ENCODE peak calls at places on chromosomes 3 and 15, in ten cellular contexts. H is fibroblast of the aortic adventitia; J is mammary epithelial cell; C is cardiac fibroblast; W is bronchial epithelial cell; L is HFFc6; O is CD8-positive, alpha-beta T cell; F is cardiac muscle cell; E is progenitor cell of endocrine pancreas; X is brain microvascular endothelial cell. R is an unnamed sample.
A peak's percentile ranks its signal among the peaks of the same experiment; 100 is the strongest.

GRCh38 chr15:101664303-101664913 is 12.2 kb upstream of the TM2D3 start:
- DNase-seq in X (no peak), C (no peak), O (no peak), L (no peak), H (no peak), J (no peak), F (no peak), W (no peak), E (no peak), R (peak; percentile 20)

GRCh38 chr3:149898771-149899170 is 71.9 kb downstream of the PFN2 start:
- DNase-seq in H (peak; percentile 81), O (no peak), L (peak; percentile 74), F (peak; percentile 84), E (no peak), W (peak; percentile 12), J (no peak), X (peak; percentile 86), C (peak; percentile 80), R (peak; percentile 26)

GRCh38 chr3:10835406-10835805 is 19.4 kb downstream of the SLC6A11 start:
- DNase-seq in X (no peak), F (no peak), H (no peak), W (no peak), E (no peak), L (no peak), C (no peak), O (no peak), J (no peak), R (no peak)

GRCh38 chr3:20225769-20226168 is 39.8 kb upstream of the SGO1 start:
- DNase-seq in F (peak; percentile 55), O (no peak), X (peak; percentile 28), J (peak; percentile 26), C (peak; percentile 52), H (peak; percentile 51), W (peak; percentile 40), L (peak; percentile 57), E (no peak), R (peak; percentile 39)

GRCh38 chr3:141275032-141275422 is 43.4 kb downstream of the PXYLP1 start:
- DNase-seq in J (peak; percentile 91), L (peak; percentile 72), E (no peak), H (peak; percentile 14), C (peak; percentile 72), W (peak; percentile 93), O (no peak), X (peak; percentile 93), F (peak; percentile 16), R (no peak)

GRCh38 chr3:103167850-103168249 is 733.0 kb downstream of the ZPLD1 start:
- DNase-seq in C (no peak), W (no peak), X (no peak), L (no peak), H (no peak), E (no peak), O (no peak), F (no peak), J (no peak), R (no peak)

GRCh38 chr3:13069495-13069894 is 3.7 kb downstream of the IQSEC1 start:
- DNase-seq in F (no peak), L (no peak), E (no peak), C (no peak), J (no peak), H (no peak), W (no peak), X (no peak), O (peak; percentile 35), R (no peak)

GRCh38 chr3:79314547-79314946 is 453.3 kb downstream of the ROBO1 start:
- DNase-seq in C (no peak), J (no peak), H (no peak), L (no peak), F (no peak), W (peak; percentile 68), E (no peak), X (no peak), O (no peak), R (no peak)

GRCh38 chr3:30989266-30989799 is 94.9 kb upstream of the GADL1 start:
- DNase-seq in C (no peak), X (no peak), O (no peak), F (no peak), H (no peak), L (no peak), E (no peak), J (no peak), W (no peak), R (no peak)

GRCh38 chr15:55846108-55846707 is 103.3 kb upstream of the PRTG start:
- DNase-seq in W (peak; percentile 72), X (peak; percentile 83), C (peak; percentile 90), O (peak; percentile 15), L (peak; percentile 83), H (peak; percentile 84), J (peak; percentile 65), E (peak; percentile 39), F (peak; percentile 88), R (peak; percentile 81)

GRCh38 chr3:39982665-39983357 is 173.4 kb downstream of the MYRIP start:
- DNase-seq in C (no peak), E (no peak), X (no peak), L (no peak), J (no peak), O (no peak), H (no peak), W (no peak), F (no peak), R (no peak)

GRCh38 chr3:170751894-170752283 is 118.1 kb downstream of the RPL22L1 start:
- DNase-seq in J (no peak), F (no peak), W (peak; percentile 50), H (no peak), O (no peak), E (no peak), X (no peak), C (no peak), L (peak; percentile 38), R (no peak)

GRCh38 chr3:66076861-66077495 is 38.3 kb upstream of the MAGI1 start:
- DNase-seq in H (peak; percentile 79), X (no peak), C (no peak), L (peak; percentile 63), O (no peak), F (no peak), E (no peak), W (no peak), J (no peak), R (no peak)

GRCh38 chr3:6125520-6125919 is 735.4 kb upstream of the GRM7 start:
- DNase-seq in L (no peak), E (no peak), H (no peak), X (no peak), F (no peak), W (no peak), J (no peak), C (no peak), O (no peak), R (no peak)

GRCh38 chr3:193207290-193207689 is 33.7 kb upstream of the PLAAT1 start:
- DNase-seq in O (no peak), E (no peak), X (no peak), C (no peak), J (no peak), L (no peak), F (no peak), H (no peak), W (peak; percentile 22), R (no peak)

DNA sequence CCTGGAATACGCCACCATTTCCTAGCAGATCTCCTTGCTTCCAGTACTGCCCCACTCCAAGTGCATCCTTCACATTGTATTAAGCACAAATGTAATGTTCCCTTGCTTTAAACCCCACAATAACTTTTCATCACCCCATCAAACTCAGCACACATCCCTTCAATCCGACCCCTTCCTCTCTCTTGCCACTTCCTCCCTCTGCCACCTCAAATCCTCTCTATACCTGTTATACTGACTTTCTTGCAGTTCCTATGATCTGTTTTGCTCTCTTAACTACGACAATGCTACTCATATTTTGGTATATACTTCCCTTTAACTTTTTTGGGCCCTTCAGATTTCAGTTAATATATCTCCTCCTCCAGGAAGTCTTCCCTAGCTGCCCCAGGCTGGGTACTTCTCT is 14.1 kb downstream of the PARL start:
- DNase-seq in E (no peak), W (no peak), H (no peak), F (no peak), J (no peak), O (no peak), L (no peak), C (no peak), X (no peak), R (no peak)
- TF ChIP-seq CTCF in E (no peak), W (no peak), H (no peak), F (no peak), J (no peak), O (no peak), L (no peak), C (no peak), X (no peak), R (no peak)

GRCh38 chr3:172038823-172039222 is 555 bp upstream of the FNDC3B start:
- DNase-seq in C (peak; percentile 68), H (peak; percentile 70), W (no peak), E (no peak), X (no peak), L (no peak), J (no peak), O (no peak), F (peak; percentile 81), R (peak; percentile 49)

GRCh38 chr3:172039352-172040077 is at the start of gene FNDC3B:
- DNase-seq in E (peak; percentile 83), W (peak; percentile 80), J (peak; percentile 95), H (peak; percentile 96), X (peak; percentile 97), O (peak; percentile 84), C (peak; percentile 98), F (peak; percentile 98), L (peak; percentile 93), R (peak; percentile 94)

GRCh38 chr3:172042136-172042535 is 2.8 kb downstream of the FNDC3B start:
- DNase-seq in F (peak; percentile 54), E (no peak), J (peak; percentile 39), O (no peak), H (peak; percentile 67), C (peak; percentile 61), W (no peak), X (peak; percentile 25), L (peak; percentile 31), R (peak; percentile 27)

GRCh38 chr3:172040976-172041963 is 1.9 kb downstream of the FNDC3B start:
- DNase-seq in O (no peak), F (peak; percentile 73), W (peak; percentile 45), H (peak; percentile 77), L (peak; percentile 55), X (peak; percentile 21), J (peak; percentile 71), C (peak; percentile 55), E (no peak), R (peak; percentile 55)

GRCh38 chr3:172040078-172040975 is 949 bp downstream of the FNDC3B start:
- DNase-seq in H (peak; percentile 85), F (peak; percentile 95), X (peak; percentile 83), J (peak; percentile 74), O (no peak), C (peak; percentile 89), W (peak; percentile 51), E (peak; percentile 46), L (peak; percentile 78), R (peak; percentile 80)
- TF ChIP-seq CTCF in H (peak; percentile 31), F (peak; percentile 38), X (peak; percentile 35), J (peak; percentile 48), O (no peak), C (peak; percentile 18), W (peak; percentile 57), E (peak; percentile 21), L (peak; percentile 46), R (no peak)

GRCh38 chr3:139110072-139110830 is 65.6 kb upstream of the PRR23C start:
- DNase-seq in O (no peak), J (no peak), C (no peak), W (no peak), E (peak; percentile 4), L (no peak), X (no peak), H (no peak), F (no peak), R (peak; percentile 27)
- TF ChIP-seq CTCF in O (no peak), J (no peak), C (no peak), W (no peak), E (no peak), L (no peak), X (no peak), H (no peak), F (no peak), R (no peak)

GRCh38 chr3:180804871-180805430 is 107.5 kb upstream of the FXR1 start:
- DNase-seq in J (peak; percentile 41), F (peak; percentile 60), E (no peak), W (peak; percentile 57), C (peak; percentile 74), X (peak; percentile 37), H (peak; percentile 71), L (peak; percentile 3), O (no peak), R (peak; percentile 55)
- TF ChIP-seq CTCF in J (peak; percentile 61), F (peak; percentile 48), E (peak; percentile 61), W (peak; percentile 34), C (peak; percentile 46), X (peak; percentile 63), H (peak; percentile 65), L (peak; percentile 53), O (no peak), R (peak; percentile 57)